ENCODE peak calls at places on chromosomes 2 and 18, in nine cellular contexts. B, P, Z, J, X, O, T, R and Q are unnamed samples.
A peak's percentile ranks its signal among the peaks of the same experiment; 100 is the strongest.

GRCh38 chr2:43131051-43131889 is 95.1 kb downstream of the ZFP36L2 start:
- DNase-seq in B (peak; percentile 24), P (no peak), Z (no peak), J (peak; percentile 96), X (peak; percentile 70), O (peak; percentile 88), T (peak; percentile 86), R (peak; percentile 76), Q (no peak)

GRCh38 chr2:186911551-186912085 is 62.6 kb upstream of the ZSWIM2 start:
- DNase-seq in B (no peak), P (no peak), Z (no peak), J (no peak), X (no peak), O (no peak), T (no peak), R (no peak), Q (no peak)

GRCh38 chr2:162734866-162735265 is 103.7 kb downstream of the KCNH7 start:
- DNase-seq in B (no peak), P (no peak), Z (no peak), J (no peak), X (no peak), O (no peak), T (no peak), R (no peak), Q (no peak)

GRCh38 chr2:176814740-176815367 is 397.7 kb upstream of the HNRNPA3 start:
- DNase-seq in B (peak; percentile 4), P (no peak), Z (no peak), J (no peak), X (peak; percentile 67), O (no peak), T (peak; percentile 36), R (peak; percentile 34), Q (no peak)

GRCh38 chr2:189799030-189799331 is 14.7 kb downstream of the PMS1 start:
- DNase-seq in B (no peak), P (no peak), Z (no peak), J (no peak), X (no peak), O (no peak), T (no peak), R (no peak), Q (no peak)

GRCh38 chr2:128329607-128330006 is 10.9 kb upstream of the HS6ST1 start:
- DNase-seq in B (no peak), P (no peak), Z (no peak), J (no peak), X (no peak), O (no peak), T (no peak), R (no peak), Q (no peak)

GRCh38 chr2:28868611-28869010 is 1.5 kb downstream of the TRMT61B start:
- DNase-seq in B (no peak), P (no peak), Z (peak; percentile 10), J (peak; percentile 71), X (no peak), O (no peak), T (no peak), R (peak; percentile 30), Q (no peak)

GRCh38 chr2:174015428-174015827 is 50.3 kb upstream of the SP3 start:
- DNase-seq in B (no peak), P (no peak), Z (no peak), J (no peak), X (no peak), O (no peak), T (no peak), R (no peak), Q (no peak)

GRCh38 chr2:100242891-100243670 is 79.2 kb downstream of the LONRF2 start:
- DNase-seq in B (peak; percentile 39), P (peak; percentile 90), Z (peak; percentile 82), J (peak; percentile 90), X (peak; percentile 88), O (peak; percentile 87), T (peak; percentile 62), R (peak; percentile 72), Q (no peak)

GRCh38 chr2:212535963-212536362 is 2.6 kb downstream of the ERBB4 start:
- DNase-seq in B (no peak), P (no peak), Z (no peak), J (no peak), X (no peak), O (no peak), T (no peak), R (no peak), Q (no peak)

GRCh38 chr18:24271381-24272331 is 126.0 kb downstream of the OSBPL1A start:
- DNase-seq in B (no peak), P (peak; percentile 90), Z (peak; percentile 78), J (peak; percentile 93), X (peak; percentile 94), O (peak; percentile 92), T (peak; percentile 83), R (peak; percentile 9), Q (peak; percentile 84)

GRCh38 chr2:55581435-55581834 is 36.0 kb downstream of the PPP4R3B start:
- DNase-seq in B (no peak), P (no peak), Z (no peak), J (no peak), X (peak; percentile 65), O (no peak), T (no peak), R (peak; percentile 9), Q (no peak)
- TF ChIP-seq CTCF in B (peak; percentile 56), P (peak; percentile 20), Z (peak; percentile 28), J (no peak), X (peak; percentile 84), O (peak; percentile 11), T (peak; percentile 36), R (peak; percentile 41), Q (peak; percentile 58)

GRCh38 chr2:132729572-132729971 is 59.6 kb upstream of the LYPD1 start:
- DNase-seq in B (no peak), P (no peak), Z (no peak), J (no peak), X (no peak), O (no peak), T (no peak), R (no peak), Q (no peak)
- TF ChIP-seq CTCF in B (no peak), P (no peak), Z (no peak), J (no peak), X (no peak), O (no peak), T (no peak), R (no peak), Q (no peak)

DNA sequence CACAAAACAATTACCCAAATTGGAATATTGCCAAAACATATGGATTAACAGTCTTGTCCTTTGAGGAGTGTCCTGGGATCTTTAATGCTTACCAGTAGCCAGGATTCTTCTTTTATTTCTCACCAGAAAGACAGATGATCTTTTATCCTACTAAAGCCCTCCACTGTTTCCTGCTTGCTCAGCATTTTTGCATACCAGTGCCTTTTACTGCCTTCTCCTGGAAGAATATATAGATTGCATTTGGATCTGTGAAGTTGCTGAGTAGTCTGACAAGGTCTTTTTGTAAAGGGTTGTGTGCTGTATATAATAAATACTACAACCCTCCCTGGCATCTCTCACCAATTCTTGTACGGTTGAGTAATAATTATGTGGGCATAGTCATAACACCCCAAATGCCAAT is 652.2 kb downstream of the LRRTM4 start:
- DNase-seq in B (no peak), P (no peak), Z (no peak), J (no peak), X (peak; percentile 47), O (no peak), T (peak; percentile 21), R (no peak), Q (no peak)
- TF ChIP-seq CTCF in B (no peak), P (no peak), Z (no peak), J (no peak), X (peak; percentile 9), O (no peak), T (no peak), R (no peak), Q (no peak)

GRCh38 chr2:180360283-180360618 is 353.2 kb upstream of the CWC22 start:
- DNase-seq in B (no peak), P (no peak), Z (no peak), J (no peak), X (no peak), O (no peak), T (no peak), R (no peak), Q (no peak)

GRCh38 chr2:180364719-180365118 is 357.6 kb upstream of the CWC22 start:
- DNase-seq in B (no peak), P (no peak), Z (no peak), J (no peak), X (no peak), O (no peak), T (no peak), R (no peak), Q (no peak)

GRCh38 chr2:180358458-180358857 is 351.4 kb upstream of the CWC22 start:
- DNase-seq in B (no peak), P (no peak), Z (no peak), J (no peak), X (no peak), O (no peak), T (no peak), R (no peak), Q (no peak)

GRCh38 chr2:180356676-180357075 is 349.6 kb upstream of the CWC22 start:
- DNase-seq in B (no peak), P (no peak), Z (no peak), J (no peak), X (no peak), O (no peak), T (no peak), R (no peak), Q (no peak)

GRCh38 chr2:180359522-180360282 is 352.6 kb upstream of the CWC22 start:
- DNase-seq in B (no peak), P (no peak), Z (no peak), J (no peak), X (peak; percentile 10), O (no peak), T (no peak), R (no peak), Q (no peak)
- TF ChIP-seq CTCF in B (peak; percentile 27), P (no peak), Z (no peak), J (no peak), X (peak; percentile 38), O (no peak), T (no peak), R (no peak), Q (peak; percentile 19)

GRCh38 chr2:74836675-74837401 is 2.9 kb downstream of the HK2 start:
- DNase-seq in B (no peak), P (no peak), Z (no peak), J (no peak), X (peak; percentile 79), O (no peak), T (no peak), R (no peak), Q (no peak)
- TF ChIP-seq CTCF in B (peak; percentile 69), P (no peak), Z (no peak), J (no peak), X (no peak), O (no peak), T (no peak), R (no peak), Q (peak; percentile 37)

DNA sequence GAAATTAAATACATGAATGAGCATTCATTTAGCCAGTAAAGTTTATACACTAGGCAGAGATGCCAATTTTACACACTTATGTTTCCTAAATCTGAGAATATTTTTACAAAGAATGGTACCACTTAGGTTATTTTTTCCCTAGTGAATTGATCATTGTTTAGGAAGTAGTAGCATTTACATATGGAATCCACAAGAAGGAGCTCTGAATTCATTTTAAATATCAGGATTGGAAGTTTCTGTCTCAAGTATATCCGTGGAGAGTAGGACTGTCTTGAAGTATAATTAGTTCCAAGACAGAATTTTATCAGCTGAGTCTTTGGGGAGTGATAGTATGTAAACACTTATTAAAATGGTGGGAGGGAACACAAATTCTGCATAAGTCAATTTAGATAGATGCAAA is 82.2 kb upstream of the FAM98A start:
- DNase-seq in B (no peak), P (no peak), Z (no peak), J (no peak), X (peak; percentile 32), O (no peak), T (peak; percentile 32), R (no peak), Q (no peak)
- TF ChIP-seq CTCF in B (peak; percentile 53), P (peak; percentile 49), Z (peak; percentile 42), J (no peak), X (peak; percentile 58), O (peak; percentile 33), T (peak; percentile 29), R (no peak), Q (peak; percentile 68)